ENCODE peak calls at places on chromosomes 3 and 15, in five cellular contexts. One of them, this sample, is unnamed.

GRCh38 chr15:45199136-45199810 is 11.5 kb upstream of the SHF start:
- DNase-seq in A549: peak
- DNase-seq in IMR-90: no peak
- DNase-seq in heart left ventricle: no peak
- DNase-seq in lower leg skin: no peak
- DNase-seq in this sample: no peak

GRCh38 chr3:47283596-47284364 is 1.0 kb downstream of the KLHL18 start:
- DNase-seq in A549: no peak
- DNase-seq in IMR-90: no peak
- DNase-seq in heart left ventricle: peak
- DNase-seq in lower leg skin: no peak
- DNase-seq in this sample: peak

GRCh38 chr15:70248116-70249025 is 150.7 kb upstream of the TLE3 start:
- DNase-seq in A549: no peak
- DNase-seq in IMR-90: no peak
- DNase-seq in heart left ventricle: no peak
- DNase-seq in lower leg skin: no peak
- DNase-seq in this sample: peak

GRCh38 chr3:158950131-158950901 is 148.5 kb downstream of the MFSD1 start:
- DNase-seq in A549: no peak
- DNase-seq in IMR-90: no peak
- DNase-seq in heart left ventricle: no peak
- DNase-seq in lower leg skin: no peak
- DNase-seq in this sample: no peak

GRCh38 chr3:11734-12133 is 184.8 kb upstream of the CHL1 start:
- DNase-seq in A549: peak
- DNase-seq in IMR-90: no peak
- DNase-seq in heart left ventricle: no peak
- DNase-seq in lower leg skin: no peak
- DNase-seq in this sample: no peak

GRCh38 chr15:53693729-53694533 is 65.5 kb downstream of the WDR72 start:
- DNase-seq in A549: no peak
- DNase-seq in IMR-90: no peak
- DNase-seq in heart left ventricle: no peak
- DNase-seq in lower leg skin: peak
- DNase-seq in this sample: peak

GRCh38 chr15:23532019-23532418 is 33.5 kb upstream of the MKRN3 start:
- DNase-seq in A549: peak
- DNase-seq in IMR-90: no peak
- DNase-seq in heart left ventricle: no peak
- DNase-seq in lower leg skin: no peak
- DNase-seq in this sample: no peak

GRCh38 chr3:173397161-173398110 is at the start of gene NLGN1:
- DNase-seq in A549: no peak
- DNase-seq in IMR-90: peak
- DNase-seq in heart left ventricle: peak
- DNase-seq in lower leg skin: peak
- DNase-seq in this sample: peak

GRCh38 chr3:69296995-69297394 is 88.9 kb downstream of the FRMD4B start:
- DNase-seq in A549: no peak
- DNase-seq in IMR-90: no peak
- DNase-seq in heart left ventricle: no peak
- DNase-seq in lower leg skin: no peak
- DNase-seq in this sample: no peak

GRCh38 chr15:92797168-92798052 is 102.7 kb upstream of the CHD2 start:
- DNase-seq in A549: peak
- DNase-seq in IMR-90: peak
- DNase-seq in heart left ventricle: no peak
- DNase-seq in lower leg skin: peak
- DNase-seq in this sample: no peak

GRCh38 chr15:88032787-88033186 is 223.8 kb downstream of the NTRK3 start:
- DNase-seq in A549: no peak
- DNase-seq in IMR-90: no peak
- DNase-seq in heart left ventricle: no peak
- DNase-seq in lower leg skin: no peak
- DNase-seq in this sample: no peak

GRCh38 chr3:30548605-30549004 is 57.8 kb upstream of the TGFBR2 start:
- DNase-seq in A549: peak
- DNase-seq in IMR-90: no peak
- DNase-seq in heart left ventricle: no peak
- DNase-seq in lower leg skin: no peak
- DNase-seq in this sample: no peak

GRCh38 chr3:60216462-60216861 is 1034.8 kb downstream of the FHIT start:
- DNase-seq in A549: no peak
- DNase-seq in IMR-90: no peak
- DNase-seq in heart left ventricle: no peak
- DNase-seq in lower leg skin: no peak
- DNase-seq in this sample: no peak

GRCh38 chr3:20573175-20573574 is 387.2 kb upstream of the SGO1 start:
- DNase-seq in A549: no peak
- DNase-seq in IMR-90: peak
- DNase-seq in heart left ventricle: no peak
- DNase-seq in lower leg skin: no peak
- DNase-seq in this sample: no peak

GRCh38 chr15:29677871-29678431 is 144.3 kb downstream of the TJP1 start:
- DNase-seq in A549: no peak
- DNase-seq in IMR-90: no peak
- DNase-seq in heart left ventricle: no peak
- DNase-seq in lower leg skin: no peak
- DNase-seq in this sample: no peak

GRCh38 chr3:127134466-127134865 is 58.5 kb upstream of the PRR23E start:
- DNase-seq in A549: no peak
- DNase-seq in IMR-90: no peak
- DNase-seq in heart left ventricle: no peak
- DNase-seq in lower leg skin: no peak
- DNase-seq in this sample: no peak

GRCh38 chr3:46946856-46947544 is 29.5 kb downstream of the CCDC12 start:
- DNase-seq in A549: no peak
- DNase-seq in IMR-90: peak
- DNase-seq in heart left ventricle: peak
- DNase-seq in lower leg skin: no peak
- DNase-seq in this sample: no peak

GRCh38 chr3:116378077-116378476 is 67.2 kb downstream of the LSAMP start:
- DNase-seq in A549: no peak
- DNase-seq in IMR-90: no peak
- DNase-seq in heart left ventricle: no peak
- DNase-seq in lower leg skin: no peak
- DNase-seq in this sample: no peak

GRCh38 chr3:182740710-182741109 is 52.6 kb upstream of the ATP11B start:
- DNase-seq in A549: peak
- DNase-seq in IMR-90: no peak
- DNase-seq in heart left ventricle: no peak
- DNase-seq in lower leg skin: peak
- DNase-seq in this sample: no peak

GRCh38 chr15:64045774-64046346 is 425 bp downstream of the DAPK2 start:
- DNase-seq in A549: no peak
- DNase-seq in IMR-90: no peak
- DNase-seq in heart left ventricle: peak
- DNase-seq in lower leg skin: no peak
- DNase-seq in this sample: no peak

DNA sequence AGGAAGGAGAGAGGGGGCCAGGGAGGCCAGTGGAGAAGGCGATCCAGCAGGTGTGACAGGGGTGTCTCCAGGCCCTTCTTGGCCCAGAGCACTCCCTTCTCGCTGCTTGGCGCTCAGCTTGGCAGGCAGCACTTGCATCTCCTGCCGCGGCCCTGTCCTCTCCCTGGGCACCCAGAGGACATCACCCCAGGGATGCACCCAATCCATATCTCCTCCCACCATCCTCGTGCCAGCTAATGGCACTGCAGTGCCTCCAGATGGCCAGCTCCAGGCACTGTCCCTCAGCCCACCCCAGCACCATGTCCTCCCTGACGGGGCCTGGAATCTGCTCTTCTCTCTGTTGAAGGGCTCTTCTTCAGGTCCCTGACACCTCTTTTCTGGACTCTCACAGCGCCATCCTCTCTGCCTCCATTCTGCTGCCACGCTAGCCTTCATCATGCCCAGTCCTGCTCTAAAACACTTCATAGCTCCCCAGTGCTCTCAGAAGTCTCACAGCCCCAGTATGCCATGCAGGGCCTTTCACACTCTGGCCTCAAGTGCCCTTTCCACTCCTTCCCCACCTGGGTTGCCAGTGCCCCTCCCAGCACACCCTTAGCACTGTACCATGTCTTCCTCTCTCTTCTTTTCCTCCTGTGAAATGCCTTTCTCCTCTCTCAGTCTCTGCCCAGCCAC is 106.8 kb upstream of the SLC6A11 start:
- DNase-seq in A549: peak
- DNase-seq in IMR-90: no peak
- DNase-seq in heart left ventricle: no peak
- DNase-seq in lower leg skin: no peak
- DNase-seq in this sample: no peak
- TF ChIP-seq CTCF in A549: no peak
- TF ChIP-seq CTCF in IMR-90: no peak
- TF ChIP-seq CTCF in heart left ventricle: no peak
- TF ChIP-seq CTCF in lower leg skin: no peak
- TF ChIP-seq CTCF in this sample: no peak

DNA sequence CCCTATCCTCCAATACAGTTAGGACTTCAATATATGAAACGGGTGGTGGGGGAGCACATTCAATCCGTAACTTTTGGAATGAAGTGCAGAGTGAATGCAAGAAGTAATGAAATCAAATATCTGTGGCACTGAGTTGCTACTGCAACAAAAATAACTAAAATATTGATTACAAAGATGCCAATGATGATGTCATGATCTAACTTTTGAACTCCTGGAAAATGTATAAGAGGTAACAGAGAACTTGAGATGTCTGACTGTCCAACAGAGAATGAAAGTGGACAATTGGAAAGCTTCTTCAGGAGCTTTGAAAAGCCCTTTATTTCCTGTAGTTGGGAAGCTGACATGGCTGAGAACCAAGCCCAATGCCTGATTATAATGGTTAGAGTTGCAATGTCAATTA is 279.9 kb downstream of the ZBBX start:
- DNase-seq in A549: no peak
- DNase-seq in IMR-90: no peak
- DNase-seq in heart left ventricle: no peak
- DNase-seq in lower leg skin: no peak
- DNase-seq in this sample: no peak
- TF ChIP-seq POLR2A in A549: no peak
- TF ChIP-seq POLR2A in IMR-90: no peak
- TF ChIP-seq POLR2A in heart left ventricle: no peak
- TF ChIP-seq POLR2A in lower leg skin: no peak
- TF ChIP-seq POLR2A in this sample: no peak

DNA sequence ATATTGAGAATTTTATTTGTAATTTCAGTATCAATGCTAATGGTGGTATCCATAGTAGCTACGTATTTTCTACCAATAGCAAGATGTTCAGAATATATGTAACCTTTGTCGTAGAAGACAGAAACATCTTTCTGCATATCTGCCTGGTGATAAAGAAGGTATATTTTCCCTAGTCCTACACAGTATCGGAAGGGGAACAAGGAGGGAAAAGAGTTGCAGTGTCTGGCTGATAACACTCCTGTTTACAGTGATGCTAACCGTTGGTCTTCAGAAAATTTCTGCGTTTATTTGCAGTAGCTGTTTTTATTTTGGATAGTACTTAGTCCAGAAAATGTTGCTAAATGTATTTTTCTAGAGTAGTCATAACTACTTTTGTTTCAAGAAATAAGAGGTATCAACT is 25.2 kb downstream of the TSC22D2 start:
- DNase-seq in A549: no peak
- DNase-seq in IMR-90: no peak
- DNase-seq in heart left ventricle: no peak
- DNase-seq in lower leg skin: no peak
- DNase-seq in this sample: no peak
- H3K4me3 ChIP-seq in A549: no peak
- H3K4me3 ChIP-seq in IMR-90: no peak
- H3K4me3 ChIP-seq in heart left ventricle: no peak
- H3K4me3 ChIP-seq in lower leg skin: no peak
- H3K4me3 ChIP-seq in this sample: no peak

DNA sequence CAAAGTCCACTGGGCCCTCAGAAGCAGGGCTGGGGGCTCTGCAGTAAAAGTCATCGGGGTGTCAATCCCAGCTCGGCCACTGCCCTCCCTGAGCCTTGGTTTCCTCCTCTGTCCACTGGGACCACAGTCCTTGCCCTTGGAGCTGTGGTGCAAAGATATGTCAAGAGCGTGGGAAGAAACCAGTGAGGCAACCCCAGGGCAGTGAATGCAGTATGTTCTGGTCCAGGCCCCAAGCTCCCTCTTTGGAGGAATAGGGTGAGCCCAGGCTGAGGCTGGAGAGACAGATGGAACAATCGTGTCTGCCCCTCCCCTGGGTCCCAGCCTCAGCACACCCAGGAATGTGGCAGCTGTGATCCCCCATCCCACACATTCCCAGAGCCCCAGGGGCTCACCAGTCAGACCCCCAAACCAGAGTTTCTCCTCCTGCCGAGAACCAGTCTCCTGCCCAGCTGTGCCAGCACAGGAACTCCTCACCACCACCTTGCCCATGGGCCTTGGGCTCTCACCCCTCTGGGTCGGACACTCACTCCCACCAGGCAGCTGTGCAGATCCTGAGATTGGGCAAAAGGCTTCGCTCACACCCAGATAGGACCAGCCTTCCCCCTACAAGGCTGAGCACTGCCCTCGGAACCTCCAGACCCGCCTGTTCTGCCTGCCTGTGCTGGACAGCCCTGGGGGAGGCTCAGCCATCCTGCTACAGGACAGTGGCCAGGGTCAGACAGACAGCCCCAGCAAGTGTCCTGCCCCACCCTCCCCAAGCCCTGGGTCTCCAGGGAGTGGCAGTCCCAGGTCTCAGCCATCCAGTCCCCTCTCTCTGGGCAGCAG is 546 bp downstream of the GRIP2 start:
- DNase-seq in A549: no peak
- DNase-seq in IMR-90: no peak
- DNase-seq in heart left ventricle: no peak
- DNase-seq in lower leg skin: no peak
- DNase-seq in this sample: peak
- TF ChIP-seq CTCF in A549: no peak
- TF ChIP-seq CTCF in IMR-90: no peak
- TF ChIP-seq CTCF in heart left ventricle: no peak
- TF ChIP-seq CTCF in lower leg skin: no peak
- TF ChIP-seq CTCF in this sample: no peak

GRCh38 chr3:128369106-128369708 is 97.5 kb downstream of the DNAJB8 start:
- DNase-seq in A549: no peak
- DNase-seq in IMR-90: no peak
- DNase-seq in heart left ventricle: no peak
- DNase-seq in lower leg skin: no peak
- DNase-seq in this sample: no peak

GRCh38 chr3:128367221-128367620 is 99.5 kb downstream of the DNAJB8 start:
- DNase-seq in A549: no peak
- DNase-seq in IMR-90: no peak
- DNase-seq in heart left ventricle: no peak
- DNase-seq in lower leg skin: no peak
- DNase-seq in this sample: no peak

GRCh38 chr3:128366652-128367051 is 100.0 kb downstream of the DNAJB8 start:
- DNase-seq in A549: no peak
- DNase-seq in IMR-90: no peak
- DNase-seq in heart left ventricle: no peak
- DNase-seq in lower leg skin: no peak
- DNase-seq in this sample: no peak

GRCh38 chr3:128368626-128369025 is 98.1 kb downstream of the DNAJB8 start:
- DNase-seq in A549: no peak
- DNase-seq in IMR-90: no peak
- DNase-seq in heart left ventricle: no peak
- DNase-seq in lower leg skin: no peak
- DNase-seq in this sample: no peak

GRCh38 chr3:128367726-128368125 is 99.0 kb downstream of the DNAJB8 start:
- DNase-seq in A549: no peak
- DNase-seq in IMR-90: peak
- DNase-seq in heart left ventricle: no peak
- DNase-seq in lower leg skin: no peak
- DNase-seq in this sample: no peak
- TF ChIP-seq POLR2A in A549: no peak
- TF ChIP-seq POLR2A in IMR-90: no peak
- TF ChIP-seq POLR2A in heart left ventricle: no peak
- TF ChIP-seq POLR2A in lower leg skin: no peak
- TF ChIP-seq POLR2A in this sample: no peak